ENCODE peak calls at places on chromosome 2, in five cellular contexts. X is cardiac fibroblast, J is NAMALWA, D is progenitor cell of endocrine pancreas, H is foreskin fibroblast. Z is an unnamed sample.

GRCh38 chr2:173752152-173752551 is 213.0 kb downstream of the SP3 start:
- DNase-seq in X (peak; percentile 44), H (peak; percentile 3), J (peak; percentile 26), D (no peak), Z (no peak)

GRCh38 chr2:94861308-94862152 is 9.7 kb upstream of the TEKT4 start:
- DNase-seq in H (no peak), D (no peak), X (no peak), J (no peak), Z (no peak)

GRCh38 chr2:201964631-201965206 is 68.9 kb upstream of the FZD7 start:
- DNase-seq in X (no peak), D (no peak), H (no peak), J (no peak), Z (no peak)

GRCh38 chr2:241741016-241741415 is 6.6 kb downstream of the D2HGDH start:
- DNase-seq in J (no peak), D (no peak), X (peak; percentile 17), H (no peak), Z (peak; percentile 23)

GRCh38 chr2:202705446-202706020 is 70.8 kb downstream of the FAM117B start:
- DNase-seq in H (no peak), J (no peak), D (no peak), X (no peak), Z (no peak)

GRCh38 chr2:169221745-169222369 is 140.5 kb downstream of the LRP2 start:
- DNase-seq in D (no peak), X (peak; percentile 52), H (no peak), J (peak; percentile 64), Z (peak; percentile 22)

GRCh38 chr2:175840261-175840660 is 161.8 kb downstream of the LNPK start:
- DNase-seq in X (no peak), D (no peak), J (no peak), H (no peak), Z (no peak)

GRCh38 chr2:218964041-218964771 is 4.7 kb downstream of the CDK5R2 start:
- DNase-seq in X (peak; percentile 95), H (peak; percentile 59), J (no peak), D (no peak), Z (no peak)

GRCh38 chr2:148876589-148877402 is 1.8 kb downstream of the KIF5C start:
- DNase-seq in H (no peak), X (no peak), J (no peak), D (peak; percentile 24), Z (no peak)

GRCh38 chr2:160333324-160334027 is 133.4 kb upstream of the ITGB6 start:
- DNase-seq in D (no peak), J (no peak), X (no peak), H (no peak), Z (no peak)

GRCh38 chr2:67463810-67464209 is 66.7 kb downstream of the ETAA1 start:
- DNase-seq in X (peak; percentile 52), H (no peak), J (peak; percentile 51), D (no peak), Z (no peak)

GRCh38 chr2:105261061-105261460 is 19.5 kb downstream of the GPR45 start:
- DNase-seq in D (no peak), J (no peak), X (peak; percentile 83), H (peak; percentile 90), Z (peak; percentile 81)

GRCh38 chr2:75610671-75611070 is 35.9 kb upstream of the MRPL19 start:
- DNase-seq in H (no peak), D (no peak), J (no peak), X (no peak), Z (no peak)

Z was measured in MV-4-11.